ENCODE peak calls at places on chromosome 20, in four cellular contexts. One of them, this sample, is unnamed.

GRCh38 chr20:43536817-43537440 is 21.9 kb upstream of the SGK2 start:
- DNase-seq in neural progenitor cell: no peak
- DNase-seq in brain microvascular endothelial cell: peak
- DNase-seq in GM23338: peak
- DNase-seq in this sample: no peak

GRCh38 chr20:24965065-24965919 is 16.2 kb downstream of the CST7 start:
- DNase-seq in neural progenitor cell: no peak
- DNase-seq in brain microvascular endothelial cell: no peak
- DNase-seq in GM23338: no peak
- DNase-seq in this sample: peak

GRCh38 chr20:1918766-1919165 is 23.6 kb downstream of the SIRPA start:
- DNase-seq in brain microvascular endothelial cell: no peak
- DNase-seq in GM23338: no peak
- DNase-seq in neural progenitor cell: no peak
- DNase-seq in this sample: no peak

GRCh38 chr20:59752704-59753460 is 148.5 kb downstream of the PHACTR3 start:
- DNase-seq in brain microvascular endothelial cell: no peak
- DNase-seq in neural progenitor cell: no peak
- DNase-seq in GM23338: no peak
- DNase-seq in this sample: no peak

GRCh38 chr20:58712116-58712822 is 19.7 kb downstream of the NPEPL1 start:
- DNase-seq in brain microvascular endothelial cell: no peak
- DNase-seq in neural progenitor cell: no peak
- DNase-seq in GM23338: no peak
- DNase-seq in this sample: no peak

GRCh38 chr20:39778847-39779641 is 816.9 kb downstream of the DHX35 start:
- DNase-seq in GM23338: peak
- DNase-seq in neural progenitor cell: no peak
- DNase-seq in brain microvascular endothelial cell: no peak
- DNase-seq in this sample: no peak

GRCh38 chr20:35004051-35004725 is 48.5 kb downstream of the MYH7B start:
- DNase-seq in brain microvascular endothelial cell: no peak
- DNase-seq in neural progenitor cell: no peak
- DNase-seq in GM23338: no peak
- DNase-seq in this sample: peak

GRCh38 chr20:45238139-45238538 is 16.2 kb downstream of the SLPI start:
- DNase-seq in brain microvascular endothelial cell: no peak
- DNase-seq in GM23338: no peak
- DNase-seq in neural progenitor cell: no peak
- DNase-seq in this sample: no peak

GRCh38 chr20:64102647-64103354 is 4.6 kb downstream of the NPBWR2 start:
- DNase-seq in GM23338: peak
- DNase-seq in brain microvascular endothelial cell: no peak
- DNase-seq in neural progenitor cell: peak
- DNase-seq in this sample: peak

GRCh38 chr20:48102076-48102787 is 317.0 kb upstream of the SULF2 start:
- DNase-seq in GM23338: no peak
- DNase-seq in brain microvascular endothelial cell: no peak
- DNase-seq in neural progenitor cell: no peak
- DNase-seq in this sample: peak

GRCh38 chr20:35085477-35086225 is 7.0 kb downstream of the TRPC4AP start:
- DNase-seq in GM23338: no peak
- DNase-seq in neural progenitor cell: no peak
- DNase-seq in brain microvascular endothelial cell: no peak
- DNase-seq in this sample: no peak

GRCh38 chr20:24964518-24964838 is 15.4 kb downstream of the CST7 start:
- DNase-seq in brain microvascular endothelial cell: no peak
- DNase-seq in GM23338: no peak
- DNase-seq in neural progenitor cell: no peak
- DNase-seq in this sample: no peak

GRCh38 chr20:47610247-47610944 is 108.7 kb downstream of the NCOA3 start:
- DNase-seq in neural progenitor cell: no peak
- DNase-seq in brain microvascular endothelial cell: peak
- DNase-seq in GM23338: no peak
- DNase-seq in this sample: no peak

GRCh38 chr20:32481311-32482103 is 103.6 kb downstream of the NOL4L start:
- DNase-seq in brain microvascular endothelial cell: no peak
- DNase-seq in GM23338: no peak
- DNase-seq in neural progenitor cell: peak
- DNase-seq in this sample: no peak

GRCh38 chr20:25025986-25026605 is 31.8 kb downstream of the ACSS1 start:
- DNase-seq in GM23338: no peak
- DNase-seq in brain microvascular endothelial cell: no peak
- DNase-seq in neural progenitor cell: no peak
- DNase-seq in this sample: peak

GRCh38 chr20:16459019-16459700 is 114.1 kb downstream of the KIF16B start:
- DNase-seq in GM23338: no peak
- DNase-seq in neural progenitor cell: no peak
- DNase-seq in brain microvascular endothelial cell: peak
- DNase-seq in this sample: no peak

GRCh38 chr20:56359212-56360132 is 698 bp downstream of the FAM210B start:
- DNase-seq in brain microvascular endothelial cell: peak
- DNase-seq in GM23338: peak
- DNase-seq in neural progenitor cell: peak
- DNase-seq in this sample: peak

GRCh38 chr20:6663751-6664388 is 103.6 kb upstream of the BMP2 start:
- DNase-seq in GM23338: no peak
- DNase-seq in neural progenitor cell: no peak
- DNase-seq in brain microvascular endothelial cell: no peak
- DNase-seq in this sample: no peak

GRCh38 chr20:6665621-6666345 is 101.7 kb upstream of the BMP2 start:
- DNase-seq in GM23338: no peak
- DNase-seq in neural progenitor cell: no peak
- DNase-seq in brain microvascular endothelial cell: no peak
- DNase-seq in this sample: no peak

GRCh38 chr20:6665161-6665560 is 102.3 kb upstream of the BMP2 start:
- DNase-seq in brain microvascular endothelial cell: peak
- DNase-seq in GM23338: no peak
- DNase-seq in neural progenitor cell: no peak
- DNase-seq in this sample: no peak

GRCh38 chr20:6663104-6663503 is 104.4 kb upstream of the BMP2 start:
- DNase-seq in GM23338: peak
- DNase-seq in brain microvascular endothelial cell: no peak
- DNase-seq in neural progenitor cell: no peak
- DNase-seq in this sample: no peak

GRCh38 chr20:6664574-6664973 is 102.9 kb upstream of the BMP2 start:
- DNase-seq in GM23338: no peak
- DNase-seq in brain microvascular endothelial cell: no peak
- DNase-seq in neural progenitor cell: no peak
- DNase-seq in this sample: no peak
- H3K4me3 ChIP-seq in GM23338: no peak
- H3K4me3 ChIP-seq in brain microvascular endothelial cell: no peak
- H3K4me3 ChIP-seq in neural progenitor cell: no peak
- H3K4me3 ChIP-seq in this sample: no peak

GRCh38 chr20:50717312-50717711 is 14.1 kb upstream of the PARD6B start:
- DNase-seq in GM23338: no peak
- DNase-seq in neural progenitor cell: no peak
- DNase-seq in brain microvascular endothelial cell: no peak
- DNase-seq in this sample: no peak

GRCh38 chr20:50715694-50716093 is 15.7 kb upstream of the PARD6B start:
- DNase-seq in GM23338: no peak
- DNase-seq in neural progenitor cell: no peak
- DNase-seq in brain microvascular endothelial cell: no peak
- DNase-seq in this sample: no peak

GRCh38 chr20:50719328-50719727 is 12.1 kb upstream of the PARD6B start:
- DNase-seq in neural progenitor cell: no peak
- DNase-seq in brain microvascular endothelial cell: no peak
- DNase-seq in GM23338: no peak
- DNase-seq in this sample: no peak

GRCh38 chr20:50717974-50718761 is 13.2 kb upstream of the PARD6B start:
- DNase-seq in neural progenitor cell: no peak
- DNase-seq in GM23338: peak
- DNase-seq in brain microvascular endothelial cell: peak
- DNase-seq in this sample: no peak

DNA sequence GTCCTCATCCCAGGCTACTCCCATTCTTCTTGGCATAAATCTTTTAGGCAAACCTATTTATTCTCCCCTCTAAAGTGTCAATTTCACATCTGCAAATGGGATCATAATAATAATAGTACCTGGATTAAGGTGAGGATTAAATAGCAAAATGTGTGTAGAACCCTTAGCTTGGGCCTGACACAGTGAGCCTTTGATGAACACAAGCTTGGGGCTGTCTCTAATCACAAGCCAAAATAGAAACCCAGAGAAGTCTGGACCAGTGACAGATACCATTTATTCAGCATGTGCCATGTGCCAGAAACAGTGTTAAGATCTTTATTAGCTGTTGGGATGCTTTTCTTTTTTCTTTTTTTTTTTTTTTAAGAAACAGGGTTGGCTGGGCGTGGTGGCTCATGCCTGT is 14.9 kb upstream of the PARD6B start:
- DNase-seq in brain microvascular endothelial cell: no peak
- DNase-seq in neural progenitor cell: no peak
- DNase-seq in GM23338: no peak
- DNase-seq in this sample: no peak
- H3K27ac ChIP-seq in brain microvascular endothelial cell: no peak
- H3K27ac ChIP-seq in neural progenitor cell: no peak
- H3K27ac ChIP-seq in GM23338: no peak
- H3K27ac ChIP-seq in this sample: no peak

DNA sequence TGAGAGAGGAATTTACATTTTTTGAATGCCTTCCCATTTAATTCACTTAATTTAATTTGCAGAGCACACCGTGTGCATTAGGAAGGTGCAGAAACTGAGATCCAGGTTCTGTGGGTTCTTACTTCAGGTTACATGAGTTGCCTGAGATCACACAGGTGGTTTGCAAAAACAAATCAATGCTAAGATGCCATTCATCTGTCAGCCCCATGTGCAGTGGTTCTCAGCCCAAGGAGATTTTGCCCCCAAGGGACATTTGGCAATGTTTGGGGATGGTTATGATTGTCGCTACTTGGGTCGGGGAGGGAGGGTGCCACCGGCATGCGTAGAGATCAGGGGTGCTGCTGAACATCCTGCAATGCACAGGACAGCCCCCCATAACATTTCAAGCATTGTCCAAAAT is 34.6 kb downstream of the BANF2 start:
- DNase-seq in GM23338: no peak
- DNase-seq in neural progenitor cell: no peak
- DNase-seq in brain microvascular endothelial cell: no peak
- DNase-seq in this sample: no peak
- TF ChIP-seq CTCF in GM23338: no peak
- TF ChIP-seq CTCF in neural progenitor cell: no peak
- TF ChIP-seq CTCF in brain microvascular endothelial cell: no peak
- TF ChIP-seq CTCF in this sample: no peak

GRCh38 chr20:3403741-3404140 is 3.7 kb downstream of the DNAAF9 start:
- DNase-seq in GM23338: no peak
- DNase-seq in neural progenitor cell: no peak
- DNase-seq in brain microvascular endothelial cell: no peak
- DNase-seq in this sample: no peak

GRCh38 chr20:3404402-3404801 is 3.1 kb downstream of the DNAAF9 start:
- DNase-seq in brain microvascular endothelial cell: no peak
- DNase-seq in GM23338: no peak
- DNase-seq in neural progenitor cell: no peak
- DNase-seq in this sample: no peak

GRCh38 chr20:3405696-3406358 is 1.6 kb downstream of the DNAAF9 start:
- DNase-seq in neural progenitor cell: no peak
- DNase-seq in GM23338: no peak
- DNase-seq in brain microvascular endothelial cell: no peak
- DNase-seq in this sample: no peak

GRCh38 chr20:3406481-3407425 is 716 bp downstream of the DNAAF9 start:
- DNase-seq in neural progenitor cell: peak
- DNase-seq in brain microvascular endothelial cell: peak
- DNase-seq in GM23338: peak
- DNase-seq in this sample: peak

GRCh38 chr20:3405139-3405538 is 2.3 kb downstream of the DNAAF9 start:
- DNase-seq in brain microvascular endothelial cell: no peak
- DNase-seq in GM23338: no peak
- DNase-seq in neural progenitor cell: no peak
- DNase-seq in this sample: no peak
- H3K4me3 ChIP-seq in brain microvascular endothelial cell: no peak
- H3K4me3 ChIP-seq in GM23338: no peak
- H3K4me3 ChIP-seq in neural progenitor cell: no peak
- H3K4me3 ChIP-seq in this sample: no peak

DNA sequence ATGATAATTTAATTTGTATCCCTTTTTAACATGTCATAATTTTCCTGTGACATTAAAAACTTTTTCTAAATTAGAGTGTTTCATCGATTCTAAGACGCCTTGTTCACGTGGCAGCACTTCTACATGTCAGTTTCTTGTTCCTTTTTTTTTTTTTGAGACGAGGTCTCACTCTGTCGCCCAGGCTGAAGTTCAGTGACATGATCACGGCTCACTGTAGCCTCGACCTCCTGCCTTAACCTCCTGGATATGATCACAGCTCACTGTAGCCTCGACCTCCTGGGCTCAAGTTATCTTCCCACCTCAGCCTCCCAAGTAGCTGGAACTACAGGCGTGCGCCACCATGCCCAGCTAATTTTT is 27.6 kb upstream of the ADRM1 start:
- DNase-seq in GM23338: no peak
- DNase-seq in brain microvascular endothelial cell: no peak
- DNase-seq in neural progenitor cell: no peak
- DNase-seq in this sample: no peak
- H3K27ac ChIP-seq in GM23338: no peak
- H3K27ac ChIP-seq in brain microvascular endothelial cell: no peak
- H3K27ac ChIP-seq in neural progenitor cell: no peak
- H3K27ac ChIP-seq in this sample: no peak

GRCh38 chr20:57583289-57584257 is 22.7 kb downstream of the PCK1 start:
- DNase-seq in neural progenitor cell: no peak
- DNase-seq in brain microvascular endothelial cell: no peak
- DNase-seq in GM23338: no peak
- DNase-seq in this sample: no peak
- TF ChIP-seq CTCF in neural progenitor cell: no peak
- TF ChIP-seq CTCF in brain microvascular endothelial cell: no peak
- TF ChIP-seq CTCF in GM23338: no peak
- TF ChIP-seq CTCF in this sample: no peak

GRCh38 chr20:33489495-33490022 is 337 bp upstream of the CBFA2T2 start:
- DNase-seq in GM23338: peak
- DNase-seq in brain microvascular endothelial cell: peak
- DNase-seq in neural progenitor cell: no peak
- DNase-seq in this sample: peak
- H3K4me3 ChIP-seq in GM23338: peak
- H3K4me3 ChIP-seq in brain microvascular endothelial cell: peak
- H3K4me3 ChIP-seq in neural progenitor cell: peak
- H3K4me3 ChIP-seq in this sample: peak

This sample was measured in upper lobe of right lung.